ENCODE peak calls at places on chromosomes 12 and 14, in nine cellular contexts. I is GM04504, U is HFFc6, A is NCI-H2081, N is iris pigment epithelial cell, M is astrocyte of the spinal cord, Q is NCI-H1092, C is AG10803, T is stomach. R is an unnamed sample.

GRCh38 chr12:62317017-62317416 is 56.8 kb downstream of the USP15 start:
- DNase-seq in Q (no peak), N (no peak), A (no peak), C (no peak), M (no peak), U (no peak), I (no peak), T (no peak), R (no peak)

GRCh38 chr12:81395431-81395830 is 317.6 kb downstream of the ACSS3 start:
- DNase-seq in U (no peak), I (no peak), C (no peak), A (no peak), T (no peak), M (no peak), N (no peak), Q (no peak), R (no peak)

GRCh38 chr12:12538535-12538934 is 24.1 kb downstream of the DUSP16 start:
- DNase-seq in A (no peak), N (no peak), I (no peak), M (no peak), C (no peak), Q (no peak), U (no peak), T (no peak), R (no peak)

GRCh38 chr12:85627584-85627983 is 208.6 kb downstream of the RASSF9 start:
- DNase-seq in M (peak; percentile 53), I (peak; percentile 38), N (peak; percentile 95), T (no peak), A (no peak), C (no peak), U (peak; percentile 39), Q (no peak), R (no peak)

GRCh38 chr14:77040309-77040994 is 11.9 kb upstream of the IRF2BPL start:
- DNase-seq in U (peak; percentile 99), Q (peak; percentile 99), A (peak; percentile 99), M (peak; percentile 99), I (peak; percentile 96), N (peak; percentile 99), C (peak; percentile 96), T (peak; percentile 100), R (peak; percentile 99)

GRCh38 chr14:60094306-60094897 is 2.7 kb downstream of the PCNX4 start:
- DNase-seq in I (no peak), U (peak; percentile 56), Q (no peak), N (peak; percentile 81), M (peak; percentile 59), C (peak; percentile 78), T (no peak), A (no peak), R (no peak)

GRCh38 chr12:90058721-90059120 is 350.1 kb upstream of the ATP2B1 start:
- DNase-seq in T (no peak), A (no peak), N (peak; percentile 93), I (peak; percentile 74), Q (no peak), U (peak; percentile 76), C (peak; percentile 86), M (peak; percentile 90), R (no peak)

GRCh38 chr12:124939428-124940142 is 25.1 kb upstream of the UBC start:
- DNase-seq in M (peak; percentile 93), N (peak; percentile 92), U (peak; percentile 95), A (no peak), C (peak; percentile 98), T (peak; percentile 86), Q (no peak), I (peak; percentile 91), R (no peak)

GRCh38 chr12:102059343-102059742 is 2.4 kb downstream of the WASHC3 start:
- DNase-seq in Q (no peak), I (no peak), N (no peak), U (no peak), M (no peak), A (no peak), T (no peak), C (no peak), R (no peak)

GRCh38 chr12:54033106-54033979 is 493 bp downstream of the HOXC5 start:
- DNase-seq in M (peak; percentile 67), N (peak; percentile 50), I (peak; percentile 87), Q (peak; percentile 42), A (no peak), C (peak; percentile 61), U (no peak), T (peak; percentile 54), R (peak; percentile 10)

GRCh38 chr12:28191018-28191595 is 851 bp downstream of the CCDC91 start:
- DNase-seq in U (peak; percentile 32), I (peak; percentile 32), N (peak; percentile 47), T (no peak), A (no peak), Q (no peak), M (no peak), C (no peak), R (no peak)

GRCh38 chr12:100901266-100901665 is 106.7 kb downstream of the ANO4 start:
- DNase-seq in N (peak; percentile 30), C (peak; percentile 25), U (no peak), M (no peak), I (no peak), T (no peak), Q (no peak), A (no peak), R (no peak)

GRCh38 chr12:78470354-78471195 is 394.0 kb upstream of the SYT1 start:
- DNase-seq in Q (peak; percentile 15), I (peak; percentile 17), T (no peak), M (peak; percentile 66), A (peak; percentile 58), N (peak; percentile 60), U (peak; percentile 46), C (peak; percentile 50), R (peak; percentile 11)

R was measured in DMS 273 treated with DMSO at 0.1 percent for 48 hours.